ENCODE peak calls at places on chromosome 5, in four cellular contexts. Q is HepG2, U is SK-N-SH, S is GM12878. N is an unnamed sample.

GRCh38 chr5:174727794-174728662 is 3.6 kb downstream of the MSX2 start:
- DNase-seq in S (no peak), Q (no peak), U (no peak), N (no peak)

GRCh38 chr5:179793470-179794139 is at the start of gene LTC4S:
- DNase-seq in U (no peak), S (no peak), Q (no peak), N (peak)

GRCh38 chr5:136047858-136048257 is 19.1 kb downstream of the TGFBI start:
- DNase-seq in U (no peak), S (no peak), Q (no peak), N (peak)

GRCh38 chr5:141898448-141899094 is 20.4 kb upstream of the PCDH1 start:
- DNase-seq in U (no peak), Q (no peak), S (no peak), N (no peak)

GRCh38 chr5:36631161-36631560 is 24.8 kb downstream of the SLC1A3 start:
- DNase-seq in Q (no peak), U (no peak), S (no peak), N (no peak)

GRCh38 chr5:171444582-171444981 is 25.1 kb downstream of the FGF18 start:
- DNase-seq in Q (no peak), U (no peak), S (no peak), N (no peak)

GRCh38 chr5:151139015-151139414 is 18.6 kb downstream of the ANXA6 start:
- DNase-seq in Q (no peak), U (no peak), S (no peak), N (no peak)

GRCh38 chr5:14240366-14240765 is 97.2 kb downstream of the TRIO start:
- DNase-seq in Q (no peak), S (no peak), U (peak), N (no peak)

GRCh38 chr5:111603446-111603827 is 91.1 kb upstream of the STARD4 start:
- DNase-seq in U (no peak), Q (no peak), S (no peak), N (no peak)

GRCh38 chr5:137935190-137935589 is 45.9 kb downstream of the PKD2L2 start:
- DNase-seq in U (no peak), S (peak), Q (no peak), N (no peak)

GRCh38 chr5:141877478-141878185 is 578 bp downstream of the PCDH1 start:
- DNase-seq in S (no peak), U (peak), Q (no peak), N (no peak)

GRCh38 chr5:140355551-140355950 is 4.4 kb upstream of the SLC4A9 start:
- DNase-seq in S (no peak), U (no peak), Q (no peak), N (peak)

GRCh38 chr5:140360101-140360500 is at the start of gene SLC4A9:
- DNase-seq in S (no peak), Q (no peak), U (no peak), N (no peak)

GRCh38 chr5:140358738-140359310 is 1.2 kb upstream of the SLC4A9 start:
- DNase-seq in Q (peak), U (peak), S (no peak), N (no peak)

GRCh38 chr5:140356878-140357730 is 2.9 kb upstream of the SLC4A9 start:
- DNase-seq in S (no peak), Q (no peak), U (no peak), N (no peak)

GRCh38 chr5:140357731-140358093 is 2.3 kb upstream of the SLC4A9 start:
- DNase-seq in U (peak), Q (peak), S (no peak), N (peak)
- H3K4me3 ChIP-seq in U (no peak), Q (peak), S (no peak), N (no peak)

GRCh38 chr5:55546991-55547390 is 12.2 kb upstream of the PLPP1 start:
- DNase-seq in U (no peak), Q (peak), S (no peak), N (no peak)
- TF ChIP-seq GABPA in U (no peak), Q (no peak), S (no peak), N (no peak)

DNA sequence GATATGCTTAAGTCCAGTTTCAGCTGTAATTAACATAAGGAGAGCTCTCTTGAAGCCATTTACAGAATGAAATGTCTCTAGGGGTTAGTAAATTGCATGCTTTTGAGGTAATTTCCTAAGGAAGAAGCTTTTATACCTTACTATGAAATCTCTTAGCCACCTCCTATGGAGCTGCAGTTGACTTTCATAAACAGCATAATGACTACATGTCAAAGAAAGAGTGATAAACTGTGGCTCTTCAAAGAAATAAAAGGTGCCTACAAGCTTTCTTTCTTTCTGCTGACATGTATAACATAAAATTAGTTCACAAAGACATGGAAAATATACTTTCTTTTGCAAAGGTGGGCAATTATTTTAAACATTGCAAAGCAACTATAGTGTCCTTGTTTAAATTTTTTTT is 90.8 kb downstream of the TMEM167A start:
- DNase-seq in S (no peak), Q (no peak), U (no peak), N (no peak)
- TF ChIP-seq REST in S (no peak), Q (no peak), U (no peak), N (no peak)

GRCh38 chr5:8570529-8570928 is 701.6 kb downstream of the MTRR start:
- DNase-seq in Q (no peak), U (no peak), S (no peak), N (no peak)

GRCh38 chr5:8568858-8569257 is 699.9 kb downstream of the MTRR start:
- DNase-seq in Q (no peak), U (no peak), S (no peak), N (no peak)
- H3K4me3 ChIP-seq in Q (no peak), U (no peak), S (no peak), N (no peak)

GRCh38 chr5:125484272-125485002 is 738.0 kb upstream of the ZNF608 start:
- DNase-seq in U (peak), S (no peak), Q (no peak), N (no peak)
- TF ChIP-seq GABPA in U (no peak), S (no peak), Q (no peak), N (no peak)

GRCh38 chr5:169356181-169356580 is 55.2 kb upstream of the SLIT3 start:
- DNase-seq in U (no peak), Q (no peak), S (no peak), N (no peak)
- TF ChIP-seq REST in U (no peak), Q (no peak), S (no peak), N (no peak)